ENCODE peak calls at places on chromosome 2, in four cellular contexts. One of them, this sample, is unnamed.

GRCh38 chr2:150792780-150793300 is 305.4 kb upstream of the RND3 start:
- DNase-seq in DND-41: no peak
- DNase-seq in LHCN-M2: no peak
- DNase-seq in dorsolateral prefrontal cortex: no peak
- DNase-seq in this sample: no peak

GRCh38 chr2:231597014-231597611 is 4.4 kb downstream of the TEX44 start:
- DNase-seq in LHCN-M2: no peak
- DNase-seq in dorsolateral prefrontal cortex: peak; percentile 82
- DNase-seq in DND-41: no peak
- DNase-seq in this sample: no peak

GRCh38 chr2:233689498-233689897 is 3.2 kb upstream of the UGT1A6 start:
- DNase-seq in DND-41: no peak
- DNase-seq in dorsolateral prefrontal cortex: no peak
- DNase-seq in LHCN-M2: no peak
- DNase-seq in this sample: no peak

GRCh38 chr2:101993772-101994171 is 2.0 kb downstream of the IL1R2 start:
- DNase-seq in DND-41: no peak
- DNase-seq in LHCN-M2: no peak
- DNase-seq in dorsolateral prefrontal cortex: no peak
- DNase-seq in this sample: no peak

GRCh38 chr2:190841707-190842505 is 38.7 kb upstream of the GLS start:
- DNase-seq in dorsolateral prefrontal cortex: no peak
- DNase-seq in LHCN-M2: peak; percentile 70
- DNase-seq in DND-41: no peak
- DNase-seq in this sample: no peak

GRCh38 chr2:99822487-99823218 is 319.7 kb downstream of the AFF3 start:
- DNase-seq in LHCN-M2: no peak
- DNase-seq in DND-41: no peak
- DNase-seq in dorsolateral prefrontal cortex: no peak
- DNase-seq in this sample: no peak

GRCh38 chr2:41912337-41912736 is 135.5 kb upstream of the PKDCC start:
- DNase-seq in DND-41: no peak
- DNase-seq in LHCN-M2: peak; percentile 45
- DNase-seq in dorsolateral prefrontal cortex: no peak
- DNase-seq in this sample: no peak

GRCh38 chr2:14492920-14493503 is 139.5 kb upstream of the LRATD1 start:
- DNase-seq in DND-41: no peak
- DNase-seq in dorsolateral prefrontal cortex: no peak
- DNase-seq in LHCN-M2: peak; percentile 85
- DNase-seq in this sample: no peak

GRCh38 chr2:20542761-20543578 is 96.1 kb downstream of the RHOB start:
- DNase-seq in LHCN-M2: peak; percentile 72
- DNase-seq in DND-41: no peak
- DNase-seq in dorsolateral prefrontal cortex: no peak
- DNase-seq in this sample: no peak

GRCh38 chr2:113180131-113180946 is 6.6 kb downstream of the PSD4 start:
- DNase-seq in LHCN-M2: no peak
- DNase-seq in DND-41: no peak
- DNase-seq in dorsolateral prefrontal cortex: peak; percentile 21
- DNase-seq in this sample: no peak

GRCh38 chr2:95015261-95015918 is 10.1 kb upstream of the MAL start:
- DNase-seq in LHCN-M2: no peak
- DNase-seq in dorsolateral prefrontal cortex: no peak
- DNase-seq in DND-41: no peak
- DNase-seq in this sample: no peak

GRCh38 chr2:190947711-190948251 is 66.2 kb downstream of the STAT1 start:
- DNase-seq in LHCN-M2: peak; percentile 70
- DNase-seq in DND-41: peak; percentile 53
- DNase-seq in dorsolateral prefrontal cortex: no peak
- DNase-seq in this sample: peak; percentile 67

GRCh38 chr2:175966839-175967238 is 35.2 kb downstream of the LNPK start:
- DNase-seq in DND-41: no peak
- DNase-seq in dorsolateral prefrontal cortex: no peak
- DNase-seq in LHCN-M2: no peak
- DNase-seq in this sample: no peak

GRCh38 chr2:207896525-207897295 is 127.0 kb upstream of the FZD5 start:
- DNase-seq in LHCN-M2: no peak
- DNase-seq in DND-41: no peak
- DNase-seq in dorsolateral prefrontal cortex: no peak
- DNase-seq in this sample: peak; percentile 40

GRCh38 chr2:127382836-127383235 is 4.9 kb downstream of the MAP3K2 start:
- DNase-seq in dorsolateral prefrontal cortex: no peak
- DNase-seq in DND-41: no peak
- DNase-seq in LHCN-M2: no peak
- DNase-seq in this sample: no peak

GRCh38 chr2:233413529-233414272 is 59.4 kb downstream of the DGKD start:
- DNase-seq in DND-41: no peak
- DNase-seq in LHCN-M2: peak; percentile 94
- DNase-seq in dorsolateral prefrontal cortex: peak; percentile 58
- DNase-seq in this sample: peak; percentile 60

GRCh38 chr2:210480079-210480478 is 3.5 kb upstream of the LANCL1 start:
- DNase-seq in LHCN-M2: no peak
- DNase-seq in dorsolateral prefrontal cortex: no peak
- DNase-seq in DND-41: no peak
- DNase-seq in this sample: no peak

GRCh38 chr2:152330235-152330866 is 4.6 kb upstream of the FMNL2 start:
- DNase-seq in LHCN-M2: no peak
- DNase-seq in DND-41: no peak
- DNase-seq in dorsolateral prefrontal cortex: no peak
- DNase-seq in this sample: no peak

GRCh38 chr2:72895759-72896281 is 8.6 kb downstream of the SPR start:
- DNase-seq in dorsolateral prefrontal cortex: peak; percentile 54
- DNase-seq in DND-41: no peak
- DNase-seq in LHCN-M2: peak; percentile 26
- DNase-seq in this sample: peak; percentile 44

GRCh38 chr2:169736902-169737301 is 3.3 kb downstream of the KLHL23 start:
- DNase-seq in dorsolateral prefrontal cortex: no peak
- DNase-seq in DND-41: no peak
- DNase-seq in LHCN-M2: no peak
- DNase-seq in this sample: no peak

GRCh38 chr2:169513926-169514325 is 4.4 kb downstream of the KLHL41 start:
- DNase-seq in LHCN-M2: peak; percentile 94
- DNase-seq in DND-41: no peak
- DNase-seq in dorsolateral prefrontal cortex: no peak
- DNase-seq in this sample: no peak

GRCh38 chr2:26752636-26753035 is 11.4 kb upstream of the SLC35F6 start:
- DNase-seq in DND-41: no peak
- DNase-seq in LHCN-M2: no peak
- DNase-seq in dorsolateral prefrontal cortex: no peak
- DNase-seq in this sample: no peak

GRCh38 chr2:197088694-197089093 is 162.2 kb upstream of the PGAP1 start:
- DNase-seq in LHCN-M2: peak; percentile 72
- DNase-seq in dorsolateral prefrontal cortex: no peak
- DNase-seq in DND-41: peak; percentile 51
- DNase-seq in this sample: no peak

GRCh38 chr2:43220982-43221659 is 5.3 kb downstream of the ZFP36L2 start:
- DNase-seq in LHCN-M2: peak; percentile 92
- DNase-seq in dorsolateral prefrontal cortex: no peak
- DNase-seq in DND-41: peak; percentile 85
- DNase-seq in this sample: no peak

GRCh38 chr2:151071382-151071781 is 190.3 kb downstream of the RBM43 start:
- DNase-seq in LHCN-M2: peak; percentile 66
- DNase-seq in dorsolateral prefrontal cortex: no peak
- DNase-seq in DND-41: no peak
- DNase-seq in this sample: peak; percentile 36

GRCh38 chr2:47819834-47820233 is 36.9 kb downstream of the MSH6 start:
- DNase-seq in dorsolateral prefrontal cortex: no peak
- DNase-seq in LHCN-M2: peak; percentile 51
- DNase-seq in DND-41: no peak
- DNase-seq in this sample: peak; percentile 22

GRCh38 chr2:181954538-181954883 is 31.1 kb upstream of the PPP1R1C start:
- DNase-seq in dorsolateral prefrontal cortex: no peak
- DNase-seq in LHCN-M2: no peak
- DNase-seq in DND-41: no peak
- DNase-seq in this sample: no peak

GRCh38 chr2:88828397-88829137 is 137.1 kb downstream of the RPIA start:
- DNase-seq in LHCN-M2: no peak
- DNase-seq in DND-41: no peak
- DNase-seq in dorsolateral prefrontal cortex: no peak
- DNase-seq in this sample: no peak

GRCh38 chr2:170141865-170142264 is 36.1 kb upstream of the MYO3B start:
- DNase-seq in LHCN-M2: no peak
- DNase-seq in DND-41: no peak
- DNase-seq in dorsolateral prefrontal cortex: no peak
- DNase-seq in this sample: no peak

GRCh38 chr2:211729433-211729832 is 809.2 kb downstream of the ERBB4 start:
- DNase-seq in LHCN-M2: no peak
- DNase-seq in dorsolateral prefrontal cortex: no peak
- DNase-seq in DND-41: no peak
- DNase-seq in this sample: no peak

GRCh38 chr2:14960686-14961324 is 328.3 kb downstream of the LRATD1 start:
- DNase-seq in dorsolateral prefrontal cortex: no peak
- DNase-seq in DND-41: no peak
- DNase-seq in LHCN-M2: no peak
- DNase-seq in this sample: no peak

GRCh38 chr2:41194235-41194634 is 742.3 kb upstream of the SLC8A1 start:
- DNase-seq in dorsolateral prefrontal cortex: no peak
- DNase-seq in DND-41: no peak
- DNase-seq in LHCN-M2: peak; percentile 76
- DNase-seq in this sample: no peak

GRCh38 chr2:68263632-68264031 is 11.3 kb upstream of the PPP3R1 start:
- DNase-seq in dorsolateral prefrontal cortex: no peak
- DNase-seq in DND-41: no peak
- DNase-seq in LHCN-M2: no peak
- DNase-seq in this sample: no peak

GRCh38 chr2:237341872-237342271 is 72.1 kb downstream of the COL6A3 start:
- DNase-seq in DND-41: no peak
- DNase-seq in LHCN-M2: no peak
- DNase-seq in dorsolateral prefrontal cortex: no peak
- DNase-seq in this sample: no peak

GRCh38 chr2:95297088-95297487 is at the start of gene KCNIP3:
- DNase-seq in DND-41: peak; percentile 61
- DNase-seq in LHCN-M2: no peak
- DNase-seq in dorsolateral prefrontal cortex: no peak
- DNase-seq in this sample: no peak

GRCh38 chr2:206701952-206702630 is 16.1 kb downstream of the DYTN start:
- DNase-seq in LHCN-M2: no peak
- DNase-seq in dorsolateral prefrontal cortex: no peak
- DNase-seq in DND-41: no peak
- DNase-seq in this sample: no peak

GRCh38 chr2:182587831-182588230 is 128.2 kb upstream of the DNAJC10 start:
- DNase-seq in DND-41: no peak
- DNase-seq in LHCN-M2: peak; percentile 90
- DNase-seq in dorsolateral prefrontal cortex: no peak
- DNase-seq in this sample: no peak